ENCODE peak calls at places on chromosomes 11 and 22, in four cellular contexts. G, K, Y and N are unnamed samples.

GRCh38 chr11:71477637-71478011 is 24.6 kb downstream of the NADSYN1 start:
- DNase-seq in G (no peak), K (no peak), Y (no peak), N (no peak)

GRCh38 chr11:69141742-69142141 is 14.0 kb upstream of the SMIM38 start:
- DNase-seq in G (no peak), Y (no peak), K (no peak), N (no peak)

GRCh38 chr11:72294566-72295395 is 50.8 kb upstream of the PHOX2A start:
- DNase-seq in G (no peak), Y (no peak), K (no peak), N (no peak)

GRCh38 chr22:37018815-37019308 is 385 bp downstream of the TST start:
- DNase-seq in G (peak), Y (peak), K (no peak), N (no peak)

GRCh38 chr22:20857838-20858614 is 585 bp downstream of the PI4KA start:
- DNase-seq in G (peak), K (peak), Y (peak), N (peak)

GRCh38 chr11:116422976-116423375 is 349.8 kb downstream of the BUD13 start:
- DNase-seq in K (no peak), Y (no peak), G (no peak), N (no peak)

GRCh38 chr11:11973361-11973800 is 35.0 kb downstream of the DKK3 start:
- DNase-seq in Y (peak), K (no peak), G (peak), N (no peak)

GRCh38 chr11:65868076-65868667 is 4.4 kb downstream of the EFEMP2 start:
- DNase-seq in Y (peak), G (no peak), K (no peak), N (no peak)

GRCh38 chr11:2795491-2795991 is 90.0 kb downstream of the CDKN1C start:
- DNase-seq in G (no peak), Y (peak), K (no peak), N (no peak)

GRCh38 chr22:44884968-44885805 is 124.6 kb downstream of the PHF21B start:
- DNase-seq in K (no peak), G (no peak), Y (no peak), N (no peak)

GRCh38 chr11:134032501-134033091 is 36.3 kb upstream of the JAM3 start:
- DNase-seq in Y (peak), G (no peak), K (no peak), N (no peak)

GRCh38 chr22:26617251-26618199 is at the start of gene CRYBB1:
- DNase-seq in Y (no peak), K (no peak), G (peak), N (no peak)

GRCh38 chr11:124115782-124116616 is 749 bp downstream of the VWA5A start:
- DNase-seq in Y (no peak), K (no peak), G (no peak), N (no peak)

GRCh38 chr11:97463891-97464290 is 1074.1 kb downstream of the JRKL start:
- DNase-seq in G (no peak), Y (no peak), K (no peak), N (no peak)

GRCh38 chr22:26718488-26718887 is 61.1 kb downstream of the MIAT start:
- DNase-seq in K (no peak), G (no peak), Y (no peak), N (no peak)

GRCh38 chr22:48099671-48100070 is 1337.2 kb downstream of the TBC1D22A start:
- DNase-seq in G (no peak), K (no peak), Y (no peak), N (no peak)

GRCh38 chr22:42401562-42402334 is 30.5 kb downstream of the NFAM1 start:
- DNase-seq in K (no peak), Y (no peak), G (no peak), N (no peak)

GRCh38 chr11:46222485-46223251 is 54.8 kb upstream of the CREB3L1 start:
- DNase-seq in G (peak), K (no peak), Y (no peak), N (no peak)

GRCh38 chr11:35950082-35950481 is 6.2 kb downstream of the LDLRAD3 start:
- DNase-seq in K (no peak), Y (no peak), G (no peak), N (no peak)

GRCh38 chr11:6201486-6201885 is 2.5 kb downstream of the OR52W1 start:
- DNase-seq in G (peak), Y (no peak), K (no peak), N (no peak)

GRCh38 chr22:26479792-26480610 is 3.6 kb downstream of the HPS4 start:
- DNase-seq in Y (no peak), G (no peak), K (no peak), N (no peak)

GRCh38 chr11:3950996-3951662 is 95.7 kb downstream of the STIM1 start:
- DNase-seq in Y (no peak), K (no peak), G (peak), N (no peak)

GRCh38 chr22:28976588-28976987 is 85.0 kb downstream of the C22orf31 start:
- DNase-seq in K (no peak), G (peak), Y (no peak), N (no peak)

GRCh38 chr22:18103527-18104269 is 6.9 kb upstream of the TUBA8 start:
- DNase-seq in G (no peak), Y (no peak), K (no peak), N (no peak)

GRCh38 chr11:131235328-131236298 is 134.8 kb upstream of the NTM start:
- DNase-seq in Y (no peak), G (no peak), K (no peak), N (no peak)

GRCh38 chr11:125903753-125904659 is at the start of gene DDX25:
- DNase-seq in Y (no peak), G (no peak), K (no peak), N (no peak)

GRCh38 chr22:20431520-20432237 is 5.9 kb downstream of the SCARF2 start:
- DNase-seq in Y (no peak), G (no peak), K (no peak), N (no peak)

GRCh38 chr11:101169944-101170343 is 40.3 kb upstream of the PGR start:
- DNase-seq in Y (no peak), K (no peak), G (no peak), N (no peak)

GRCh38 chr11:27460571-27460970 is 12.0 kb downstream of the LGR4 start:
- DNase-seq in G (no peak), K (no peak), Y (no peak), N (no peak)

GRCh38 chr11:18067372-18067771 is 21.3 kb upstream of the TPH1 start:
- DNase-seq in Y (no peak), G (no peak), K (no peak), N (no peak)

GRCh38 chr11:69560141-69560790 is 78.8 kb downstream of the LINC01488 start:
- DNase-seq in Y (no peak), K (no peak), G (no peak), N (no peak)

GRCh38 chr11:113147249-113147648 is 167.1 kb upstream of the TTC12 start:
- DNase-seq in G (no peak), Y (no peak), K (no peak), N (no peak)

GRCh38 chr22:49724893-49725489 is 102.7 kb downstream of the BRD1 start:
- DNase-seq in G (no peak), Y (no peak), K (peak), N (peak)

GRCh38 chr22:47921906-47922305 is 1159.5 kb downstream of the TBC1D22A start:
- DNase-seq in K (no peak), Y (no peak), G (no peak), N (no peak)

GRCh38 chr11:73416711-73417265 is 40.6 kb downstream of the RELT start:
- DNase-seq in Y (no peak), G (peak), K (no peak), N (no peak)

GRCh38 chr11:107619926-107620325 is 29.0 kb downstream of the ELMOD1 start:
- DNase-seq in G (peak), K (no peak), Y (no peak), N (no peak)

GRCh38 chr11:11416917-11417316 is 63.9 kb upstream of the CSNK2A3 start:
- DNase-seq in Y (no peak), G (peak), K (no peak), N (no peak)

GRCh38 chr11:32183512-32183911 is 92.6 kb downstream of the RCN1 start:
- DNase-seq in G (no peak), Y (no peak), K (no peak), N (no peak)